ENCODE peak calls at places on chromosomes 2 and 18, in six cellular contexts. R, K, L, I, X and C are unnamed samples.

GRCh38 chr2:22035333-22035964 is 911.7 kb downstream of the TDRD15 start:
- DNase-seq in R (no peak), K (no peak), L (no peak), I (no peak), X (no peak), C (no peak)

GRCh38 chr2:25664531-25665307 is 8.7 kb downstream of the DTNB start:
- DNase-seq in R (peak), K (peak), L (peak), I (no peak), X (peak), C (no peak)

GRCh38 chr2:71783215-71783614 is 329.9 kb downstream of the DYSF start:
- DNase-seq in R (no peak), K (no peak), L (no peak), I (no peak), X (no peak), C (no peak)

GRCh38 chr2:58032016-58032750 is 14.4 kb upstream of the VRK2 start:
- DNase-seq in R (no peak), K (peak), L (no peak), I (no peak), X (no peak), C (no peak)

GRCh38 chr2:101185085-101185484 is 33.9 kb upstream of the TBC1D8 start:
- DNase-seq in R (no peak), K (no peak), L (no peak), I (no peak), X (no peak), C (no peak)

GRCh38 chr2:239890347-239890746 is 134.8 kb downstream of the NDUFA10 start:
- DNase-seq in R (no peak), K (no peak), L (no peak), I (no peak), X (no peak), C (no peak)

GRCh38 chr18:77043541-77044280 is 88.9 kb downstream of the MBP start:
- DNase-seq in R (no peak), K (no peak), L (no peak), I (no peak), X (no peak), C (no peak)

GRCh38 chr2:27663160-27663462 is 303 bp downstream of the SUPT7L start:
- DNase-seq in R (no peak), K (peak), L (no peak), I (no peak), X (no peak), C (no peak)

GRCh38 chr2:181774601-181775179 is 94.4 kb upstream of the NEUROD1 start:
- DNase-seq in R (no peak), K (no peak), L (no peak), I (no peak), X (no peak), C (no peak)